ENCODE peak calls at places on chromosomes 7 and 10, in eight cellular contexts. V is fibroblast of lung; Z is CD4-positive, CD25-positive, alpha-beta regulatory T cell; L is neural progenitor cell; E is testis; J is colonic mucosa; Q is right lobe of liver; Y is ascending aorta. A is an unnamed sample.

GRCh38 chr10:219731-220472 is 84.6 kb downstream of the ZMYND11 start:
- DNase-seq in V (no peak), Z (no peak), L (no peak), E (no peak), J (no peak), Q (no peak), Y (no peak), A (no peak)

GRCh38 chr7:158590181-158590530 is 2.5 kb upstream of the PTPRN2 start:
- DNase-seq in V (no peak), Z (no peak), L (no peak), E (no peak), J (no peak), Q (no peak), Y (no peak), A (no peak)

GRCh38 chr7:43697690-43698089 is 31.6 kb downstream of the COA1 start:
- DNase-seq in V (peak; percentile 53), Z (no peak), L (no peak), E (no peak), J (no peak), Q (no peak), Y (no peak), A (no peak)

GRCh38 chr10:14407567-14407966 is 76.8 kb upstream of the FRMD4A start:
- DNase-seq in V (no peak), Z (no peak), L (no peak), E (no peak), J (no peak), Q (no peak), Y (no peak), A (no peak)

GRCh38 chr7:114554781-114555537 is 140.3 kb downstream of the FOXP2 start:
- DNase-seq in V (peak; percentile 40), Z (no peak), L (no peak), E (no peak), J (no peak), Q (no peak), Y (no peak), A (no peak)

GRCh38 chr7:142323706-142324105 is 65.8 kb upstream of the PRSS58 start:
- DNase-seq in V (no peak), Z (no peak), L (peak; percentile 82), E (peak; percentile 83), J (no peak), Q (no peak), Y (no peak), A (peak; percentile 24)

GRCh38 chr7:108581655-108582491 is 12.2 kb downstream of the DNAJB9 start:
- DNase-seq in V (no peak), Z (no peak), L (peak; percentile 35), E (no peak), J (no peak), Q (no peak), Y (no peak), A (no peak)

GRCh38 chr10:1540144-1540543 is 197.2 kb downstream of the ADARB2 start:
- DNase-seq in V (no peak), Z (no peak), L (no peak), E (no peak), J (no peak), Q (no peak), Y (no peak), A (no peak)

GRCh38 chr7:22364910-22365309 is 8.0 kb upstream of the RAPGEF5 start:
- DNase-seq in V (no peak), Z (no peak), L (no peak), E (no peak), J (no peak), Q (no peak), Y (no peak), A (no peak)

GRCh38 chr7:7640221-7641128 is at the start of gene UMAD1:
- DNase-seq in V (peak; percentile 98), Z (peak; percentile 99), L (peak; percentile 99), E (peak; percentile 100), J (peak; percentile 99), Q (peak; percentile 98), Y (peak; percentile 98), A (peak; percentile 98)

GRCh38 chr7:112556633-112557032 is 75.8 kb downstream of the LSMEM1 start:
- DNase-seq in V (no peak), Z (no peak), L (no peak), E (no peak), J (no peak), Q (no peak), Y (no peak), A (no peak)

GRCh38 chr7:100829150-100829716 is 1.9 kb upstream of the EPHB4 start:
- DNase-seq in V (no peak), Z (no peak), L (no peak), E (no peak), J (peak; percentile 44), Q (peak; percentile 79), Y (no peak), A (peak; percentile 37)

GRCh38 chr7:100825760-100826545 is 1.4 kb downstream of the EPHB4 start:
- DNase-seq in V (peak; percentile 71), Z (no peak), L (peak; percentile 69), E (no peak), J (peak; percentile 45), Q (no peak), Y (no peak), A (peak; percentile 38)

GRCh38 chr7:100825215-100825671 is 2.1 kb downstream of the EPHB4 start:
- DNase-seq in V (no peak), Z (no peak), L (peak; percentile 30), E (no peak), J (peak; percentile 51), Q (peak; percentile 50), Y (no peak), A (no peak)

GRCh38 chr7:100826546-100827329 is 585 bp downstream of the EPHB4 start:
- DNase-seq in V (no peak), Z (no peak), L (peak; percentile 61), E (no peak), J (no peak), Q (peak; percentile 49), Y (no peak), A (peak; percentile 48)

DNA sequence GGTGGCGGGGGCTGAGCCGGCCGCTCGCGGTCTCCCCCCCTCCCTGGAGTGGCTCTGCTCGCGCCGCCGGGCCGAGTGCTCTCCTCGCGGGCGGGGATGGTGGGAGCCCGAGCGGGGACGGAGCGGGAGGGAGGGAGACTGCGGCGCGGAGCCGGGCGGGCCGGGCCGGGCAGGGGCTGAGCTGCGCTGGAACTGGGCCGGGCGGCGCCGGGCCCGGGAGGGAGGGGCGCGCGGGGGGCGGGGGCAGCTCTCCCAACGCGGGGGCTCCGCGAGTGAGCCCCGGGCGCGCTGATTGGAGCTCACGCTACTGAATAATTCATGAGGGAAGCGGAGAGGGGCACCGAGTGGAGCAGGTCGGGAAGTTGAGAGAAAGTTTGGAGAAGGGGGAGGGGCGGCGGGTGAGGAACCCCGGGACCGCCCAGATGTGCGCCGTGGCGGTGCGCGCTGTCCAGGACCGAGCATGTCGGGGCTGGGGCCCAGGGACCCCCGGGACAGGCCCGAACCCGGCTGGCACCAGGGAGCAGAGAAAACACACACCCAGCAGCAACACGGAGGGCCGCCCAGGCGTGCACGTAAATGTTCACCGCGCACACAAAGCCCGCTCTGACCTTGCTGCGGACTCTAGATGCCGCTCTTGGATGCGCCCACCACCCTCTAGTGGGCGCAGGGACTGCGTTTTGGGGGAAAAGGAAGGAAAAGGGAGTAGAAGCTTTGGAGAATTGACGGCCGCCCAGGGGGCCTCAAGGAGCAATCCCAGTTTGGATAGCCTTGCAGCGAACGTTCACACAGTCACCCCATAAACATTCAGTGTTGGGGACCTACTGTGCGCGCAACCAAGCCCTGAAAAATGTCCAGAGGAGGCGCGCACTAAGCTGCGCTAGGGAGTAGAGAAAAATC is at the start of gene EPHB4:
- DNase-seq in V (peak; percentile 89), Z (no peak), L (peak; percentile 95), E (peak; percentile 92), J (peak; percentile 93), Q (peak; percentile 90), Y (no peak), A (peak; percentile 85)
- H3K4me3 ChIP-seq in V (peak within 1 kb of the TSS; percentile 87), Z (no peak within 1 kb of the TSS), L (peak within 1 kb of the TSS; percentile 100), E (peak within 1 kb of the TSS; percentile 68), J (peak within 1 kb of the TSS; percentile 58), Q (peak within 1 kb of the TSS; percentile 70), Y (peak within 1 kb of the TSS; percentile 71), A (peak within 1 kb of the TSS; percentile 42)

GRCh38 chr10:131777162-131777561 is 123.6 kb upstream of the PPP2R2D start:
- DNase-seq in V (no peak), Z (no peak), L (no peak), E (no peak), J (no peak), Q (no peak), Y (no peak), A (no peak)
- H3K9me3 ChIP-seq in V (no peaks in the 10 kb centered on the region), Z (peaks cover 32% of the 10 kb centered on the region), L (no peaks in the 10 kb centered on the region), E (no peaks in the 10 kb centered on the region), J (no peaks in the 10 kb centered on the region), Q (no peaks in the 10 kb centered on the region), Y (peaks cover 15% of the 10 kb centered on the region), A (peaks cover 33% of the 10 kb centered on the region)

GRCh38 chr7:106678795-106679152 is 17.8 kb upstream of the CCDC71L start:
- DNase-seq in V (no peak), Z (no peak), L (no peak), E (no peak), J (no peak), Q (no peak), Y (no peak), A (no peak)

GRCh38 chr7:106683941-106684340 is 23.0 kb upstream of the CCDC71L start:
- DNase-seq in V (no peak), Z (no peak), L (no peak), E (no peak), J (no peak), Q (no peak), Y (no peak), A (no peak)

GRCh38 chr7:106681815-106682495 is 21.0 kb upstream of the CCDC71L start:
- DNase-seq in V (peak; percentile 31), Z (no peak), L (no peak), E (no peak), J (no peak), Q (no peak), Y (no peak), A (no peak)

DNA sequence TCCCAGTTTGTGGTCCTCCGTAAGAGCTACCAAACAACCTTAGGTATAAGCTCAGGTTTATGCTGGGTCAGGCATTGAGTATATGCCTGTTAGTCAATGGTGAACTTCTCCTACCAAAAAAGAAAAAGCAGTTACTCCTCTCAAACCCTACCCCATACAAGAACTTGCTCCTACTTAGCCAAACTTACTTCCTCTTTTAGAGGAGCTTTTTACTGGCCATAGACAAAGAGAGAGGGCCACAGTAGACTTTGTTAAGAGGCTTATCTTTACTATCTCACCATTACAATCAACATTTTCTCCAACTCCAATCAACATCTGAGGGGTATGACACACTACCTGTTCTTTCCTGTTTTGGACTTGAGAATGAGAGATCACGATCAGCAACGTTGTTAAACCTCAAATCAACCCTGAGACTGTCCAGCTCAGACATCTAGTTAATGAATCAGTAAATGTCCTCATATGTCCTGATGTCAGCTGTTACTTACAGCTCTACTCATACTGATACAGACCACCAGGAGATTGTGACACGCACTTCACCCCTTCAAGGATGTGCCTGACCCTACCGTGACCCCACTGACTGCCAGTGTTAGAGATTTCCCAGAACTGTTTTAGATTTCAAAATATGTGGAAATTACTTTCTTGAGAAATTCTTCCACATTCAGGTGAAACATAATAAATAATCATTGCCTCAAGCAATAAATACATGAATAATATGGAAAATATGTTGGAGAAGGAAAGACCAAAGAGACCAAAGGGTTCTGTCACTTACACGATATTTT is 18.4 kb upstream of the CCDC71L start:
- DNase-seq in V (peak; percentile 14), Z (no peak), L (no peak), E (no peak), J (no peak), Q (no peak), Y (no peak), A (no peak)
- H3K4me3 ChIP-seq in V (no peak overlapping the region), Z (peak overlapping the region; percentile 10), L (no peak overlapping the region), E (no peak overlapping the region), J (no peak overlapping the region), Q (no peak overlapping the region), Y (no peak overlapping the region), A (no peak overlapping the region)

DNA sequence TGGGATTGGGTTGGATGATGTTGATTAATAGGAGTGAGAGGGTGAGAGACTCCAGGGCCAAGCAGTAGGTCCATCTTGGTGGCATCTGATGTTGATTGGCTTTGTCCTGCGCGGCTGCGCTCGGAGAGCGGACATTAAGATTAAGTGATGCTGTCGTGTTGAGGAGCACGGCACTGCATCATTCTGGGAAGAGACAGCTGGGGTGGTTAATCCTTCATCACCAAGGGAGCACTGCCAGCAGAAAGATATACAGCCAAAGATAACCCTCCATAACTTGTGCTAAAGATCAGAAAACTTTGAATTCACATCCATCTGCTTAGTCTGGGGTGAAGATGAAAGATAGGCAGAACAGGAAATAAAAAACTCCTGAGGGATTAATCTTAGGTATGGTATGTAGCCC is 208.3 kb downstream of the LRMDA start:
- DNase-seq in V (no peak), Z (no peak), L (no peak), E (no peak), J (no peak), Q (no peak), Y (no peak), A (no peak)
- H3K9me3 ChIP-seq in V (no peaks in the 10 kb centered on the region), Z (no peaks in the 10 kb centered on the region), L (no peaks in the 10 kb centered on the region), E (no peaks in the 10 kb centered on the region), J (no peaks in the 10 kb centered on the region), Q (no peaks in the 10 kb centered on the region), Y (no peaks in the 10 kb centered on the region), A (no peaks in the 10 kb centered on the region)

A was measured in mucosa of descending colon.